ENCODE peak calls at places on chromosomes 11 and 22, in five cellular contexts. O, I, L, Y and W are unnamed samples.

GRCh38 chr22:17436981-17437410 is 67.7 kb downstream of the CECR2 start:
- DNase-seq in O (no peak), I (no peak), L (no peak), Y (no peak), W (no peak)

GRCh38 chr11:118621071-118621815 is 13.8 kb downstream of the PHLDB1 start:
- DNase-seq in O (peak), I (peak), L (no peak), Y (peak), W (no peak)

GRCh38 chr11:74288161-74288560 is 23.3 kb downstream of the P4HA3 start:
- DNase-seq in O (peak), I (no peak), L (peak), Y (no peak), W (no peak)

GRCh38 chr11:69654660-69655478 is 13.9 kb downstream of the CCND1 start:
- DNase-seq in O (no peak), I (peak), L (peak), Y (peak), W (no peak)

GRCh38 chr22:23639661-23640060 is 7.5 kb upstream of the DRICH1 start:
- DNase-seq in O (no peak), I (no peak), L (no peak), Y (no peak), W (no peak)

GRCh38 chr11:125933030-125933813 is 12.6 kb upstream of the VSIG10L2 start:
- DNase-seq in O (no peak), I (no peak), L (no peak), Y (no peak), W (no peak)

GRCh38 chr11:112042161-112042960 is 17.2 kb downstream of the DLAT start:
- DNase-seq in O (peak), I (no peak), L (no peak), Y (no peak), W (no peak)

GRCh38 chr11:46367244-46367915 is 14.1 kb upstream of the MDK start:
- DNase-seq in O (peak), I (peak), L (no peak), Y (no peak), W (peak)

GRCh38 chr22:26585104-26585790 is 4.7 kb downstream of the TPST2 start:
- DNase-seq in O (peak), I (peak), L (no peak), Y (peak), W (no peak)

GRCh38 chr22:36925388-36926290 is 12.2 kb downstream of the CSF2RB start:
- DNase-seq in O (peak), I (no peak), L (no peak), Y (no peak), W (no peak)

GRCh38 chr11:121578216-121579063 is 125.7 kb upstream of the SORL1-AS1 start:
- DNase-seq in O (no peak), I (no peak), L (no peak), Y (no peak), W (no peak)

GRCh38 chr22:37519268-37520195 is at the start of gene CARD10:
- DNase-seq in O (no peak), I (peak), L (peak), Y (peak), W (no peak)

GRCh38 chr11:126793596-126793995 is 207.0 kb downstream of the KIRREL3 start:
- DNase-seq in O (peak), I (no peak), L (no peak), Y (no peak), W (no peak)

GRCh38 chr22:49958462-49958921 is 2.1 kb upstream of the PIM3 start:
- DNase-seq in O (no peak), I (no peak), L (no peak), Y (no peak), W (no peak)

GRCh38 chr22:49958961-49959781 is 1.4 kb upstream of the PIM3 start:
- DNase-seq in O (no peak), I (peak), L (no peak), Y (no peak), W (no peak)

GRCh38 chr22:49960967-49961600 is 512 bp downstream of the PIM3 start:
- DNase-seq in O (no peak), I (peak), L (no peak), Y (peak), W (peak)

GRCh38 chr22:49960159-49960966 is at the start of gene PIM3:
- DNase-seq in O (peak), I (peak), L (peak), Y (no peak), W (peak)

DNA sequence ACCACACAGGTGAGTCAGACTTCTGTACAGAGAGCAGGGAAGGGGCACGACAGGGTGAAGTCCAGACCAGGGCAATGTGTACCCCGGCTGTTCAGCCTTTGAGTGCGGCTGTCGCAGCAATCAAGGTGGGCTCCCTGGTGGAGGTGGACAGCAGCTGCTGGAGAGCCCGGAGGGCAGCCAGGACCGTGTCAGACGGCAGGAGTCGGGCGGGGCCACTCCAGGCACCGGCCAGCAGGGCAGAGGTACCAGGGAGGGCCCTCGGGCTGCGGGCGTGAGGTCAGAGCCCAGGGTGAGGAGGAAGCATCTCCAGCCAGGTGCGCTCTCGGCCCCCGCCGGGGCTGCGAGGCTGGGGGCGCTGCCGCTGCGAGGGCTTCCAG is 802 bp upstream of the PIM3 start:
- DNase-seq in O (no peak), I (no peak), L (no peak), Y (no peak), W (no peak)
- TF ChIP-seq CTCF in O (no peak), I (no peak), L (no peak), Y (no peak), W (no peak)

DNA sequence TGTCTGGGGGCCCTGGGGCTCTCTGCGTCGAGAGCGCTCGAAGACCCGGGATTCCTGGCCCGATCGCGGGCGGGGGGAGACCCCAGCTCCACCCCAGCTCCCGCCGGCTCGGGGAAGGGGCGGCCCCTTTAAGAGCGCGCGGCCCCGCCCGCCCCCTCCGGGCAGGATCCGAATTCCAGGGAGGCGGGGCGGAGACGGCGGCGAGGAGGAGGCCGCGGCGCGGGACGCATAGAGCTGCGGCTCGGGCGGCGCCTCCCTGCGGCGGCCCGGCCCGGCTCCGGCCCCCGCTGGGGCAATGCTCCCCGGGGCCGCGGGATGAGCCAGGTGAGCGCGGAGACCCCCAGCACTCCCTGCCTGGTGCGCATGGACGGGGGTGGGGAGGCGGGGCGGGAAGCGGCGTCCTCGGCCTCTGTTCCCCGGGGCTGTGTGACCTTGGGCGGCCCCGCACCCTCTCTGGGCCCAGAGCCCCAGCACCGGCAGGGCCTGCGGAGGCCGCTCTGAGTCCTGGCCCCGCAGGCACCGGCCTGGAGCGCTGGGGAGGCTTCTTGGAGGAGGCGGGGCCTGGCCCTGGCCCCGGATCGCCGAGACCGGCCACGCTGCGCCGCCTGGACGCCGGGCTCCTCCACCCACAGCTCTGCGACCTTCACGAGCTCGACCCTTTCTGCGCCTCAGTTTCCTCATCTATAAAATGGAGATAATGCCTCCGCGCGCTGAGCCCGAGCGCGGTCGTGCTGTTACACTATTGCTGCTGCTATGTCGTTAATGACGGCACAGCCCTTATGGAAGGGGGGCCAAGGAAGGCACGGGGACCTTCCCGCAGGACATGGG is 594 bp downstream of the GAS2L1 start:
- DNase-seq in O (peak), I (peak), L (peak), Y (no peak), W (no peak)
- TF ChIP-seq CTCF in O (no peak), I (peak), L (peak), Y (no peak), W (no peak)

GRCh38 chr11:7278314-7278917 is 26.7 kb downstream of the SYT9 start:
- DNase-seq in O (peak), I (no peak), L (peak), Y (no peak), W (no peak)
- TF ChIP-seq CTCF in O (peak), I (peak), L (peak), Y (peak), W (peak)

GRCh38 chr11:2870460-2870859 is 15.1 kb downstream of the CDKN1C start:
- DNase-seq in O (no peak), I (no peak), L (no peak), Y (no peak), W (no peak)
- TF ChIP-seq CTCF in O (no peak), I (no peak), L (no peak), Y (no peak), W (peak)

DNA sequence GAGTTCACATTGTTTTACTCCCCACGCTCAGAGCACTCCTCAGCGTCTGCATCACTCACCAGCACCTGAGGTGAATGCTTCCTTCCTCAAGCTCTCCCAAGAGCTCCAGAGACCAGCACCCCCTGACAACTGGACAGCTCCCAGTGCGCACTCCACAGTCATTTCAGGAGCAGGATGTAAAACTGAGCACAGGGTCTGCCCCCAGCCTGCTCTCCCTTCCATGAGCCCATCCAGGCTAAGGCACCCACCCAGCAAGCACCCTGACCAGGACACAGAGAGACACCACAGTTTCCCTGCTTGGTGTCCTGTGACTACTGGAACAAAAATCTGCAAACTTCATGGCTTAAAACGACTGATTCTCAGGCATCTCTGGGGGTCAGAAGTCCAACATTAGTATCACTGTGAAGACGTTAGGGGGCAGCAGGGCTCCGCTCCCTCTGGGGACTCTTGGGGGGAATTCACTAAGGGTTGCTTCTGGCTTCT is 3.3 kb downstream of the SCGB1D2 start:
- DNase-seq in O (peak), I (no peak), L (peak), Y (no peak), W (no peak)
- TF ChIP-seq CTCF in O (peak), I (no peak), L (peak), Y (no peak), W (no peak)

DNA sequence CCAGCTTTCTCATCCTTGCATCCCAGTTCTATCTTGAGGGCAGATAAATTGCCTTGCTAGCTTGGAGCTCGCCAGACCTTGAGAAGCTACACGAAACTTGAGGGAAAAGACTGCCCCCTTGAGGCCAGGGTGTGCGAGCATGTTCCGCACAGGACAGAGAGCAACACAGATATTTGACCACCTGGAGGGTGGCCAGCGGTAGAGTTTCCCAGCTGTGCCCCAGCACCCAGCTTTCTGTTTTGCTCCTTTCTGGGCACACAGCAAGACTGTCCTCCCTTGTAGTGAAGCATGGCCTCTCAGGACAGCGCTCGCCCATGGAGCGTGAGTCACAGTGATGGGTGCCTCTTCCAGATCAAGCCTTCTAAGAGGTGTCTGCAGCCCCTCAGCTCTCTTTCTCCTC is 23.5 kb downstream of the SPATA19 start:
- DNase-seq in O (no peak), I (peak), L (peak), Y (no peak), W (no peak)
- TF ChIP-seq CTCF in O (no peak), I (peak), L (peak), Y (peak), W (peak)

GRCh38 chr11:103433380-103433779 is 324.2 kb downstream of the DYNC2H1 start:
- DNase-seq in O (peak), I (no peak), L (no peak), Y (no peak), W (no peak)
- TF ChIP-seq CTCF in O (no peak), I (no peak), L (no peak), Y (no peak), W (no peak)

GRCh38 chr22:44462246-44463015 is 35.6 kb downstream of the RTL6 start:
- DNase-seq in O (no peak), I (no peak), L (no peak), Y (no peak), W (no peak)

GRCh38 chr22:44464000-44464399 is 34.0 kb downstream of the RTL6 start:
- DNase-seq in O (peak), I (no peak), L (no peak), Y (no peak), W (no peak)

GRCh38 chr22:44461614-44462013 is 36.4 kb downstream of the RTL6 start:
- DNase-seq in O (no peak), I (no peak), L (no peak), Y (no peak), W (no peak)

GRCh38 chr22:44463151-44463550 is 34.9 kb downstream of the RTL6 start:
- DNase-seq in O (no peak), I (no peak), L (no peak), Y (no peak), W (no peak)

GRCh38 chr22:44465563-44465962 is 32.5 kb downstream of the RTL6 start:
- DNase-seq in O (no peak), I (no peak), L (no peak), Y (no peak), W (no peak)
- TF ChIP-seq CTCF in O (no peak), I (no peak), L (no peak), Y (no peak), W (no peak)

DNA sequence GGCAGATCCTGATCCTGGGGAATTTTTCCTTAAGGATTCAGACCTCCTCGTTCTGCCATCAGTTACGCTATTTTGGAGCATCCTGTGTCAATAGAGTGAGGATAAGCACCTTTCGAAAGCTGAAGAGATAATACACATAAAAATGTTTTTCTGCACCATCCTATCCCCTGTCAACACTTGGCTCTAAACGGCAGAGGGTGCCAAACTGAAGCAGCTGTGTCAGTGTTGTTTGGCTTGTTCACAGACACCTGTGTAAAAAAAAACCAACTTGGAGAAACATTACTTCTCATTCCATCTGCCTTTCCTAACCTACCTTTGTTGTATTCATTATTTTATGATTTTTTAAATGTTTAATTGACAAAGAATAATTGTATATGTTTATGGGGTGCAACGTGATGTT is 417.0 kb upstream of the DDI1 start:
- DNase-seq in O (no peak), I (no peak), L (no peak), Y (no peak), W (no peak)
- TF ChIP-seq CTCF in O (no peak), I (no peak), L (peak), Y (peak), W (no peak)